ENCODE peak calls at places on chromosomes 7 and 10, in four cellular contexts. M is mammary epithelial cell, G is psoas muscle, P is cardiac muscle cell. W is an unnamed sample.

GRCh38 chr7:46173526-46174191 is 252.6 kb upstream of the IGFBP3 start:
- DNase-seq in M (no peak), G (no peak), P (peak; percentile 79), W (no peak)

GRCh38 chr10:34862892-34863291 is 47.8 kb upstream of the PARD3 start:
- DNase-seq in M (no peak), G (no peak), P (no peak), W (no peak)

GRCh38 chr10:130233426-130233825 is 97.2 kb downstream of the GLRX3 start:
- DNase-seq in M (no peak), G (no peak), P (no peak), W (no peak)

GRCh38 chr10:1123972-1124371 is 67.8 kb downstream of the WDR37 start:
- DNase-seq in M (no peak), G (no peak), P (no peak), W (no peak)

GRCh38 chr10:35503548-35503947 is 101.6 kb upstream of the GJD4 start:
- DNase-seq in M (no peak), G (no peak), P (no peak), W (no peak)

GRCh38 chr7:74009719-74010118 is 18.3 kb upstream of the ELN start:
- DNase-seq in M (no peak), G (peak; percentile 90), P (no peak), W (no peak)

GRCh38 chr10:110721406-110722038 is 77.4 kb downstream of the RBM20 start:
- DNase-seq in M (no peak), G (peak; percentile 69), P (no peak), W (no peak)

GRCh38 chr10:16777473-16778370 is 39.5 kb downstream of the RSU1 start:
- DNase-seq in M (peak; percentile 26), G (no peak), P (peak; percentile 75), W (no peak)

GRCh38 chr7:129108583-129108982 is 35.9 kb upstream of the TSPAN33 start:
- DNase-seq in M (peak; percentile 7), G (no peak), P (no peak), W (no peak)

GRCh38 chr7:31935115-31935514 is 135.1 kb downstream of the PDE1C start:
- DNase-seq in M (no peak), G (no peak), P (no peak), W (no peak)

GRCh38 chr7:2193120-2193519 is 39.6 kb downstream of the MAD1L1 start:
- DNase-seq in M (no peak), G (peak; percentile 89), P (no peak), W (no peak)

GRCh38 chr7:22109761-22110160 is 164.1 kb upstream of the CDCA7L start:
- DNase-seq in M (no peak), G (peak; percentile 56), P (peak; percentile 57), W (peak; percentile 63)

GRCh38 chr10:42754155-42755027 is 28.2 kb upstream of the BMS1 start:
- DNase-seq in M (no peak), G (peak; percentile 59), P (peak; percentile 30), W (peak; percentile 55)

GRCh38 chr10:111072232-111072631 is 4.6 kb upstream of the ADRA2A start:
- DNase-seq in M (no peak), G (no peak), P (no peak), W (no peak)

GRCh38 chr7:96388620-96389383 is 66.9 kb upstream of the SLC25A13 start:
- DNase-seq in M (peak; percentile 55), G (no peak), P (peak; percentile 73), W (no peak)

GRCh38 chr10:110912374-110912773 is 6.6 kb downstream of the BBIP1 start:
- DNase-seq in M (no peak), G (no peak), P (peak; percentile 18), W (no peak)

GRCh38 chr10:89302628-89303027 is 782 bp downstream of the IFIT2 start:
- DNase-seq in M (peak; percentile 16), G (no peak), P (no peak), W (no peak)

GRCh38 chr10:19913987-19914386 is 97.8 kb downstream of the PLXDC2 start:
- DNase-seq in M (no peak), G (no peak), P (no peak), W (no peak)

GRCh38 chr7:128383781-128384180 is 22.3 kb upstream of the PRRT4 start:
- DNase-seq in M (no peak), G (no peak), P (no peak), W (no peak)

GRCh38 chr10:71715026-71715425 is 4.6 kb downstream of the C10orf105 start:
- DNase-seq in M (no peak), G (no peak), P (no peak), W (no peak)

GRCh38 chr10:927131-927530 is 4.4 kb downstream of the LARP4B start:
- DNase-seq in M (no peak), G (no peak), P (no peak), W (no peak)

GRCh38 chr7:151461942-151462230 is 21.9 kb upstream of the CRYGN start:
- DNase-seq in M (no peak), G (no peak), P (no peak), W (no peak)

GRCh38 chr10:12556057-12556456 is 206.7 kb downstream of the CAMK1D start:
- DNase-seq in M (no peak), G (no peak), P (no peak), W (no peak)

GRCh38 chr10:124722812-124723783 is 21.1 kb downstream of the FAM53B start:
- DNase-seq in M (peak; percentile 95), G (no peak), P (no peak), W (no peak)

GRCh38 chr7:28835800-28836199 is 122.3 kb downstream of the TRIL start:
- DNase-seq in M (peak; percentile 44), G (no peak), P (no peak), W (no peak)

GRCh38 chr10:30160431-30160982 is 101.1 kb upstream of the JCAD start:
- DNase-seq in M (no peak), G (no peak), P (peak; percentile 25), W (no peak)

GRCh38 chr7:142488842-142489241 is 231.0 kb upstream of the PRSS58 start:
- DNase-seq in M (peak; percentile 25), G (no peak), P (no peak), W (no peak)

GRCh38 chr10:77889277-77889903 is 37.2 kb downstream of the DLG5 start:
- DNase-seq in M (peak; percentile 72), G (no peak), P (no peak), W (peak; percentile 73)

GRCh38 chr7:50791921-50792341 is 9.2 kb upstream of the GRB10 start:
- DNase-seq in M (no peak), G (no peak), P (peak; percentile 80), W (no peak)

GRCh38 chr10:118452098-118452497 is 110.0 kb upstream of the FAM204A start:
- DNase-seq in M (no peak), G (no peak), P (no peak), W (no peak)

GRCh38 chr10:118447478-118447877 is 105.4 kb upstream of the FAM204A start:
- DNase-seq in M (peak; percentile 29), G (peak; percentile 82), P (peak; percentile 61), W (peak; percentile 74)

GRCh38 chr10:118449521-118449920 is 107.4 kb upstream of the FAM204A start:
- DNase-seq in M (no peak), G (no peak), P (no peak), W (no peak)

GRCh38 chr10:118445535-118445934 is 103.4 kb upstream of the FAM204A start:
- DNase-seq in M (no peak), G (no peak), P (no peak), W (no peak)

DNA sequence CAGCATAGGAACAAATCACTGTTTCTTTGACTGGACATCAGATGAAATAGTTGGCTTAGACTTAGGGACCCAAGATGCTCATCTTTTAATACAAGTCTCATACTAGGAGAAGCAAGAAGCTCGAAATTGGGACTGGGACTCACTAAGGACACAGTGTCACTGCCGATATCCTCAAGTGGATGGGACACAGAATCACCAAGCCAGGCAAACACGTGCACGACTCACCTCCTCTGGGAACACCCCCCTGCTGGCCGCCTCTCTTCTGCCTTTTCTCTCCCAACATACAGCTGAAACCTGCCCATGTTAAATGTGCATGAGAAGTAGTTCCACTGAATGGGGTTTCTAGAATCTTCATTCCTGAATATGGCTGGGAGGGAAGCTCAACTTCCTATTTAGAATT is 106.6 kb upstream of the FAM204A start:
- DNase-seq in M (no peak), G (no peak), P (no peak), W (no peak)
- TF ChIP-seq CTCF in M (no peak), G (no peak), P (no peak), W (no peak)

DNA sequence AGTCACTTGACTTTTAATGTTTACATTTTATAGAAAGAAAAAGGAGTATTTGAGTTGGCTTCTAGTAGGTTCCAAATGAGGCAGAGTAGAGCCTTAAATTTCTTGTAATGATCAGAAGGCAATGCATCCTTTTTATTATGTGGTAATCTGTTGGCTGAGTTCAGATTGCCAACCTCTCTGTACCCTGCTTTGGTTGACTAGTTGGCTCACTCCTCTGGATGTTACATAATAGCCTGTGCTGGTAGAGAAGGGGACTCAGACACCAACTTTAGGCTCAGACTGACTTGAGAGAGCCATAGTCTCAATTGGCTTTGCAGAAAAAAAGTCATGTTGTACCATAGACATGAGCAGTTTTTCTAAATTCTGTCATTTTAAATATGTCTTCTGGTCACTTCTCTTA is 46.8 kb upstream of the GLCCI1 start:
- DNase-seq in M (no peak), G (no peak), P (no peak), W (no peak)
- H3K4me3 ChIP-seq in M (no peak overlapping the region), G (no peak overlapping the region), P (no peak overlapping the region), W (no peak overlapping the region)

GRCh38 chr10:97456686-97457065 is 10.7 kb downstream of the ZDHHC16 start:
- DNase-seq in M (no peak), G (no peak), P (no peak), W (no peak)
- H3K36me3 ChIP-seq in M (peaks cover 44% of the 10 kb centered on the region), G (peaks cover 90% of the 10 kb centered on the region), P (peaks cover 53% of the 10 kb centered on the region), W (peaks cover 5% of the 10 kb centered on the region)

GRCh38 chr7:78777844-78778243 is 675.6 kb downstream of the MAGI2 start:
- DNase-seq in M (peak; percentile 8), G (no peak), P (no peak), W (no peak)

GRCh38 chr7:78780560-78780959 is 672.9 kb downstream of the MAGI2 start:
- DNase-seq in M (no peak), G (no peak), P (no peak), W (no peak)

GRCh38 chr7:78783179-78783962 is 670.1 kb downstream of the MAGI2 start:
- DNase-seq in M (no peak), G (no peak), P (no peak), W (no peak)

GRCh38 chr7:78779788-78780187 is 673.7 kb downstream of the MAGI2 start:
- DNase-seq in M (no peak), G (no peak), P (no peak), W (no peak)
- TF ChIP-seq CTCF in M (no peak), G (peak; percentile 18), P (no peak), W (no peak)

DNA sequence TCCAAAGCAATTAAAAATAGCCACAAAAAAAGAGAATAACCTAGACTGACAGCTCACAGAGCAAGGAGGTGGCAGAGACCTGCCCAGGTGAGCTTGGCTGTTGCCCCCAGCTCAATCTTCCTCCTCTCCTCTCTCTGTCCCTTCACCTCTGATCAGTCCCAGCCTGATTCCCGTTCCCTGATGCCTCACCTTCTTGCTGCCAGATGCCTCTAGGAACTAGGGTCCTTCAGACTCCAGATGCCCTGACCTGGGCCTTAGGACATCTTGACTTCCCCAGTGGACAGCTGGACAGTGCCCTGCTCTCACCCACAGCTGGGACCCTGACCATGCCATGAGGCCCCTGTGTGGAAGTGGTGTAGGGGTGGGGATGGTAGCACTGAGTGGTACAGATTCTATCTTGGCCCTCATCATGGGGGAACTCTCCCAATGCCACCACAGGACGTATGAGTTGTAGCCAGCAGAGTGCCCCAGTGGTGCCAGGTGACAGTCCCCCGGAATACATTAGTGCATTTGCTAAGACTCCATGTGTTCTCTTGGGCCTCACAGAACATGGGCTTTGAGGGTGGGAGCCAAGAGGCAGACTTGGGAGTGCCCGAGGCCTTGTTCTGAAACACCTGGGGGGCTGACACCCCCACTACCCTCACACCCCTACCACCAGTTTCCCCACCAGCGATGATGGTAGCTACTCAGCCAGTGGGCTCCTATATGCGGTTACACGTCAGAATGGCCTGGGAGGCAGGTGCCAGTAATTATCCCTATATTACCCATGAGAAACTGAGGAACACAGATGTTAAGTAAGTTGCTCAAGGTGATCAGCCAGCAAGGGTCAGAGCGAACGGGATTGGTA is 2.0 kb downstream of the DEPP1 start:
- DNase-seq in M (peak; percentile 18), G (peak; percentile 49), P (peak; percentile 55), W (no peak)
- H3K4me3 ChIP-seq in M (peak overlapping the region; percentile 58), G (peak overlapping the region; percentile 90), P (no peak overlapping the region), W (no peak overlapping the region)